ENCODE peak calls at places on chromosome 1, in nine cellular contexts. One of them, this sample, is unnamed.

GRCh38 chr1:95604784-95605183 is 370.8 kb downstream of the RWDD3 start:
- DNase-seq in iris pigment epithelial cell: no peak
- DNase-seq in GM20000: no peak
- DNase-seq in activated naive CD4-positive, alpha-beta T cell treated with anti-CD3 and anti-CD28 coated beads for 36 hours: no peak
- DNase-seq in left ventricle myocardium inferior: no peak
- DNase-seq in head of caudate nucleus: no peak
- DNase-seq in central memory CD8-positive, alpha-beta T cell: no peak
- DNase-seq in T-cell: no peak
- DNase-seq in testis: no peak
- DNase-seq in this sample: no peak

GRCh38 chr1:2384941-2385481 is 6.3 kb downstream of the MORN1 start:
- DNase-seq in iris pigment epithelial cell: no peak
- DNase-seq in left ventricle myocardium inferior: no peak
- DNase-seq in T-cell: no peak
- DNase-seq in head of caudate nucleus: no peak
- DNase-seq in testis: no peak
- DNase-seq in GM20000: no peak
- DNase-seq in central memory CD8-positive, alpha-beta T cell: no peak
- DNase-seq in activated naive CD4-positive, alpha-beta T cell treated with anti-CD3 and anti-CD28 coated beads for 36 hours: no peak
- DNase-seq in this sample: no peak

GRCh38 chr1:26721669-26722355 is 26.0 kb downstream of the ARID1A start:
- DNase-seq in head of caudate nucleus: no peak
- DNase-seq in GM20000: peak
- DNase-seq in central memory CD8-positive, alpha-beta T cell: no peak
- DNase-seq in activated naive CD4-positive, alpha-beta T cell treated with anti-CD3 and anti-CD28 coated beads for 36 hours: peak
- DNase-seq in testis: no peak
- DNase-seq in iris pigment epithelial cell: no peak
- DNase-seq in T-cell: no peak
- DNase-seq in left ventricle myocardium inferior: no peak
- DNase-seq in this sample: no peak

GRCh38 chr1:115219937-115220336 is 118.1 kb downstream of the NGF start:
- DNase-seq in central memory CD8-positive, alpha-beta T cell: no peak
- DNase-seq in head of caudate nucleus: no peak
- DNase-seq in GM20000: no peak
- DNase-seq in T-cell: no peak
- DNase-seq in activated naive CD4-positive, alpha-beta T cell treated with anti-CD3 and anti-CD28 coated beads for 36 hours: no peak
- DNase-seq in testis: no peak
- DNase-seq in iris pigment epithelial cell: no peak
- DNase-seq in left ventricle myocardium inferior: peak
- DNase-seq in this sample: no peak

GRCh38 chr1:229334269-229334668 is 8.6 kb downstream of the CCSAP start:
- DNase-seq in head of caudate nucleus: no peak
- DNase-seq in testis: no peak
- DNase-seq in activated naive CD4-positive, alpha-beta T cell treated with anti-CD3 and anti-CD28 coated beads for 36 hours: no peak
- DNase-seq in iris pigment epithelial cell: no peak
- DNase-seq in left ventricle myocardium inferior: no peak
- DNase-seq in central memory CD8-positive, alpha-beta T cell: no peak
- DNase-seq in GM20000: no peak
- DNase-seq in T-cell: no peak
- DNase-seq in this sample: no peak

GRCh38 chr1:218743861-218744505 is 398.8 kb downstream of the TGFB2 start:
- DNase-seq in iris pigment epithelial cell: no peak
- DNase-seq in activated naive CD4-positive, alpha-beta T cell treated with anti-CD3 and anti-CD28 coated beads for 36 hours: no peak
- DNase-seq in GM20000: no peak
- DNase-seq in left ventricle myocardium inferior: no peak
- DNase-seq in head of caudate nucleus: no peak
- DNase-seq in central memory CD8-positive, alpha-beta T cell: no peak
- DNase-seq in testis: no peak
- DNase-seq in T-cell: no peak
- DNase-seq in this sample: no peak

GRCh38 chr1:223711173-223711572 is 1.2 kb upstream of the CAPN2 start:
- DNase-seq in iris pigment epithelial cell: peak
- DNase-seq in GM20000: no peak
- DNase-seq in central memory CD8-positive, alpha-beta T cell: no peak
- DNase-seq in testis: no peak
- DNase-seq in activated naive CD4-positive, alpha-beta T cell treated with anti-CD3 and anti-CD28 coated beads for 36 hours: no peak
- DNase-seq in T-cell: no peak
- DNase-seq in head of caudate nucleus: no peak
- DNase-seq in left ventricle myocardium inferior: no peak
- DNase-seq in this sample: no peak

GRCh38 chr1:55931272-55931940 is 648.0 kb downstream of the PLPP3 start:
- DNase-seq in left ventricle myocardium inferior: no peak
- DNase-seq in head of caudate nucleus: no peak
- DNase-seq in GM20000: no peak
- DNase-seq in activated naive CD4-positive, alpha-beta T cell treated with anti-CD3 and anti-CD28 coated beads for 36 hours: no peak
- DNase-seq in central memory CD8-positive, alpha-beta T cell: no peak
- DNase-seq in T-cell: no peak
- DNase-seq in testis: peak
- DNase-seq in iris pigment epithelial cell: peak
- DNase-seq in this sample: no peak